ENCODE peak calls at places on chromosomes 11 and 22, in five cellular contexts. One of them, this sample, is unnamed.

GRCh38 chr11:46117842-46118241 is 3.4 kb downstream of the PHF21A start:
- DNase-seq in testis: no peak
- DNase-seq in breast epithelium: no peak
- DNase-seq in heart left ventricle: no peak
- DNase-seq in ovary: no peak
- DNase-seq in this sample: no peak

GRCh38 chr11:113618360-113618759 is 87.7 kb downstream of the TMPRSS5 start:
- DNase-seq in testis: no peak
- DNase-seq in breast epithelium: no peak
- DNase-seq in heart left ventricle: no peak
- DNase-seq in ovary: no peak
- DNase-seq in this sample: no peak

GRCh38 chr11:133134561-133135173 is 397.6 kb downstream of the OPCML start:
- DNase-seq in testis: peak
- DNase-seq in breast epithelium: no peak
- DNase-seq in heart left ventricle: peak
- DNase-seq in ovary: no peak
- DNase-seq in this sample: peak

GRCh38 chr11:76658651-76659650 is 11.6 kb downstream of the LRRC32 start:
- DNase-seq in testis: no peak
- DNase-seq in breast epithelium: peak
- DNase-seq in heart left ventricle: no peak
- DNase-seq in ovary: no peak
- DNase-seq in this sample: no peak

GRCh38 chr22:46090631-46091201 is 59.6 kb upstream of the PPARA start:
- DNase-seq in testis: no peak
- DNase-seq in breast epithelium: no peak
- DNase-seq in heart left ventricle: no peak
- DNase-seq in ovary: no peak
- DNase-seq in this sample: no peak

GRCh38 chr11:13837286-13837685 is 125.2 kb upstream of the SPON1 start:
- DNase-seq in testis: no peak
- DNase-seq in breast epithelium: no peak
- DNase-seq in heart left ventricle: no peak
- DNase-seq in ovary: no peak
- DNase-seq in this sample: no peak

GRCh38 chr11:59263225-59263894 is 50.6 kb upstream of the MPEG1 start:
- DNase-seq in testis: peak
- DNase-seq in breast epithelium: no peak
- DNase-seq in heart left ventricle: no peak
- DNase-seq in ovary: no peak
- DNase-seq in this sample: no peak

GRCh38 chr11:59172345-59173079 is 580 bp downstream of the DTX4 start:
- DNase-seq in testis: peak
- DNase-seq in breast epithelium: no peak
- DNase-seq in heart left ventricle: no peak
- DNase-seq in ovary: no peak
- DNase-seq in this sample: no peak

GRCh38 chr11:110289472-110289871 is 6.9 kb downstream of the RDX start:
- DNase-seq in testis: no peak
- DNase-seq in breast epithelium: no peak
- DNase-seq in heart left ventricle: no peak
- DNase-seq in ovary: no peak
- DNase-seq in this sample: no peak

DNA sequence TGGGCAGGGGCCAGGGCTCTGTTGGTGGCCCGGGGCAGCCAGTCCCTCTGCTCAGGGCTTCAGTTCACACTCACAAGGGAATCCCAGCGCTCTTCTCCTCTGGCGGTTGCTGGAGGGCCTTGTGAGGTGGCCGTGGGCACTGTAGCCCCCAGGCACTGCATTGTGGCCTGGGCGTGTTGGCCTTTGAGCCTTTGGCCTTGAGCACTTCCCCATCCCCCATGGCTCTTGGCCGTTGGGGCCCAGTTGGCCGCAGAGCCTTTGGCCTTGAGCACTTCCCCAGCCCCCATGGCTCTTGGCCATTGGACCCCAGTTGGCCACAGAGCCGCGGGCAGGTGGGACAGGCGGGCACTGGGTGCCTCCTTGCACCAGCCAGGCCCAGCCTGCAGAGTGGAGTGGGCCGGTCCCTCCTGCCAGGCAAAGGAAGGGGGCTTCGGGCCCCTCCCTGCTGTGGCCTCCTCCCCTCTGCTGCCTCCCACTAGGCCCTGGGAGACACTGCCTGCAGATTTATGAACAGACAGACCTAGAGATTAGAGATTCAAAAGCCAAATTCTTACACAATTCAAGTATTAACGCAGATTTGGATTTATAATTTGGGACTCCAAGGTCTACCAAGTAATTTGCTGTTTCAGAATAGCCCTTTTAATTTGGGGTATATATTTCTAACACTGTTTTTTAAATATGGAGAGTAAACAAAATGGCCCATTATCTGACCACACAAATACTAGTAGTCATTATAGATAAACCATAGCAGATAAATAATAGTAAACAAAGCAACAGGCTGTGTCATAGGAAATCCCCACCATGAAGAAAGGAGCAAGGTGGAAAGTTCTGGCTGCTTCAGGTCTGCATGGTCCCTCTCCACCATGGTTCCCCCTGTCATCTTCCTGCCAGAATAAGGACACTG is 18.2 kb upstream of the TXNRD2 start:
- DNase-seq in testis: no peak
- DNase-seq in breast epithelium: no peak
- DNase-seq in heart left ventricle: no peak
- DNase-seq in ovary: peak
- DNase-seq in this sample: no peak
- TF ChIP-seq POLR2A in testis: no peak
- TF ChIP-seq POLR2A in breast epithelium: no peak
- TF ChIP-seq POLR2A in heart left ventricle: no peak
- TF ChIP-seq POLR2A in ovary: no peak
- TF ChIP-seq POLR2A in this sample: no peak

GRCh38 chr11:81967242-81967641 is 766.4 kb downstream of the FAM181B start:
- DNase-seq in testis: no peak
- DNase-seq in breast epithelium: no peak
- DNase-seq in heart left ventricle: no peak
- DNase-seq in ovary: no peak
- DNase-seq in this sample: no peak
- TF ChIP-seq CTCF in testis: no peak
- TF ChIP-seq CTCF in breast epithelium: no peak
- TF ChIP-seq CTCF in heart left ventricle: no peak
- TF ChIP-seq CTCF in ovary: no peak
- TF ChIP-seq CTCF in this sample: no peak

GRCh38 chr22:17305076-17305475 is 64.2 kb upstream of the CECR2 start:
- DNase-seq in testis: no peak
- DNase-seq in breast epithelium: no peak
- DNase-seq in heart left ventricle: no peak
- DNase-seq in ovary: no peak
- DNase-seq in this sample: peak
- TF ChIP-seq POLR2A in testis: no peak
- TF ChIP-seq POLR2A in breast epithelium: no peak
- TF ChIP-seq POLR2A in heart left ventricle: no peak
- TF ChIP-seq POLR2A in ovary: no peak
- TF ChIP-seq POLR2A in this sample: no peak

GRCh38 chr11:11667056-11667455 is 45.3 kb upstream of the GALNT18 start:
- DNase-seq in testis: no peak
- DNase-seq in breast epithelium: no peak
- DNase-seq in heart left ventricle: no peak
- DNase-seq in ovary: no peak
- DNase-seq in this sample: no peak
- TF ChIP-seq CTCF in testis: no peak
- TF ChIP-seq CTCF in breast epithelium: no peak
- TF ChIP-seq CTCF in heart left ventricle: no peak
- TF ChIP-seq CTCF in ovary: no peak
- TF ChIP-seq CTCF in this sample: no peak

GRCh38 chr11:35852056-35852455 is 91.8 kb upstream of the LDLRAD3 start:
- DNase-seq in testis: no peak
- DNase-seq in breast epithelium: no peak
- DNase-seq in heart left ventricle: peak
- DNase-seq in ovary: no peak
- DNase-seq in this sample: no peak

GRCh38 chr11:35851342-35851741 is 92.5 kb upstream of the LDLRAD3 start:
- DNase-seq in testis: no peak
- DNase-seq in breast epithelium: no peak
- DNase-seq in heart left ventricle: no peak
- DNase-seq in ovary: no peak
- DNase-seq in this sample: no peak

GRCh38 chr11:35846874-35847273 is 97.0 kb upstream of the LDLRAD3 start:
- DNase-seq in testis: no peak
- DNase-seq in breast epithelium: no peak
- DNase-seq in heart left ventricle: no peak
- DNase-seq in ovary: no peak
- DNase-seq in this sample: no peak

GRCh38 chr11:35847473-35847872 is 96.4 kb upstream of the LDLRAD3 start:
- DNase-seq in testis: no peak
- DNase-seq in breast epithelium: no peak
- DNase-seq in heart left ventricle: no peak
- DNase-seq in ovary: no peak
- DNase-seq in this sample: no peak

GRCh38 chr11:35850191-35850590 is 93.7 kb upstream of the LDLRAD3 start:
- DNase-seq in testis: no peak
- DNase-seq in breast epithelium: no peak
- DNase-seq in heart left ventricle: no peak
- DNase-seq in ovary: no peak
- DNase-seq in this sample: no peak
- TF ChIP-seq POLR2A in testis: no peak
- TF ChIP-seq POLR2A in breast epithelium: no peak
- TF ChIP-seq POLR2A in heart left ventricle: no peak
- TF ChIP-seq POLR2A in ovary: no peak
- TF ChIP-seq POLR2A in this sample: no peak

DNA sequence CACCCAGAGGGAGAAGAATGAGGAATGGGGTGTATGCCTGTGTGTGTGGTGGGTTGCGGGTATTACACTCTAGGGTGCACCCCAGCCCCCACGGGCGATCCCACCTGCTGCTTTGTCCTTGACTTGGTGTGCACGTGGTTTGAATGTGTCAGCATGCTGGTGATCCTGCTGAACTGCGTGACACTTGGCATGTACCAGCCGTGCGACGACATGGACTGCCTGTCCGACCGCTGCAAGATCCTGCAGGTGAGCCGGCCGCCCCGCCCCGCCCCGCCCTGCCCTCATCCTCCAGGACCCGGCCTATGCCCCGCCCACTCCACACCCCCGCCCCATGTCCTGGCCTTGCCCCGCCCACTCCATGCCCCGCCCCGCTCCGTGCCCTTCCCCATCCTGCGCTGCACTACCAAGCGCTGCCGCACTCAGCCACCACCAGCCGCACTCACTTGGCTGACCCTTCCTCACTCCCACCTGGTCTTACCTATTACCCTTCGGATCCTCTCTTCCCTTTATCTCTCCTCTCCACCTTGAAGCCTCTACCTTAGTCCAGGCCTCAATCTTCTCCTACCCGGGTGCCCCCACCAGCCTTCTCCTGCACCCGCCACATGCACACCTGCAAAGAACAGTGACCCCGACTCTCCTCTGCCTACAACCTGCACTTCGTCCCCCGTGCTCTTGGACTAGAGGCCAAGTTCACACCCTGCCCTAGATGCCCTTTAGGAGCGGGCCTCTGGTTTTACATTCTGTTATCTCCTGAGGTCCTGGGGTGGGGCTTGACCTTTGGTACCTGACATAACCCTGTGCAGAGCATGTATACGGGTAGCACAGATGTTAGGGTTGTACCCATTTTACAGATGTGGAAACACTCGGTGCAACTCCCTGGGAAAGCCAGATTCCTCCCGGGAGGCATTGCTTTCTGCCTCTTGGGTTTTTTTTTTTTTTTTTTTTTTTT is 27.7 kb downstream of the CACNA1I start:
- DNase-seq in testis: peak
- DNase-seq in breast epithelium: peak
- DNase-seq in heart left ventricle: no peak
- DNase-seq in ovary: no peak
- DNase-seq in this sample: peak
- TF ChIP-seq CTCF in testis: no peak
- TF ChIP-seq CTCF in breast epithelium: no peak
- TF ChIP-seq CTCF in heart left ventricle: no peak
- TF ChIP-seq CTCF in ovary: no peak
- TF ChIP-seq CTCF in this sample: no peak

GRCh38 chr11:67303132-67303988 is at the start of gene SSH3:
- DNase-seq in testis: peak
- DNase-seq in breast epithelium: peak
- DNase-seq in heart left ventricle: peak
- DNase-seq in ovary: peak
- DNase-seq in this sample: peak
- TF ChIP-seq POLR2A in testis: no peak
- TF ChIP-seq POLR2A in breast epithelium: peak
- TF ChIP-seq POLR2A in heart left ventricle: peak
- TF ChIP-seq POLR2A in ovary: peak
- TF ChIP-seq POLR2A in this sample: no peak

GRCh38 chr11:69950120-69950519 is 128.0 kb upstream of the ANO1 start:
- DNase-seq in testis: peak
- DNase-seq in breast epithelium: no peak
- DNase-seq in heart left ventricle: no peak
- DNase-seq in ovary: no peak
- DNase-seq in this sample: no peak
- TF ChIP-seq CTCF in testis: no peak
- TF ChIP-seq CTCF in breast epithelium: peak
- TF ChIP-seq CTCF in heart left ventricle: peak
- TF ChIP-seq CTCF in ovary: no peak
- TF ChIP-seq CTCF in this sample: no peak

DNA sequence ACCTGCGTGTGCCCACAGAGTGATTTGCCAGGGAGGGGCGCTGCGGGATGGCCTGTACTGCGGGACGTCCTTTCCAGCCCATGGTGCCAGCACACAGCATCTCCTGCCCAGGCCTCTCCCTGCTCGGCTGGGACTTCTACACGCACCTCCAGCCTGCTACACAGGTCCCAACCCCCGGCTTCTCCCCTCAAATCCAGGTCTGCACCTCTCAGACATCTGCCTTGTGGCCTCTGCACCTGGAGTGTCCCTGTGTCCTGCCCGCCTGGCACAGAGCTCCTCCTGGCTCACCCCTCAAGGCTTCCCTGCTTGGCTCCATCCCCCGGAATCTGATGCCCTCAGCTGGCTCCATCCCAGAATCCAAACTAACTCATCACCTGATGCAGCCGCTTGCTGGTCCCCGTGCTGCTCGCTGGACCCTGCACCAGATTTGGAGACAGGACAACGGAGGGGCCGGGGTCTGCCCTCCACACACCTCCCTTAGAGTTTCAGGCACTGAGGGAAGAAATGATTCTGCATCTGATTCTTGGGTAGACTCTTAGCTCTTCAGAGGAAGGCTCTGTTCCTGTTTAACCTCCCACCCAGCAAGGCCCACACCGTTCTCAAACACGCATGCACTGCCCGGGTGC is 4.1 kb upstream of the LSP1 start:
- DNase-seq in testis: no peak
- DNase-seq in breast epithelium: no peak
- DNase-seq in heart left ventricle: no peak
- DNase-seq in ovary: no peak
- DNase-seq in this sample: no peak
- TF ChIP-seq POLR2A in testis: no peak
- TF ChIP-seq POLR2A in breast epithelium: no peak
- TF ChIP-seq POLR2A in heart left ventricle: no peak
- TF ChIP-seq POLR2A in ovary: no peak
- TF ChIP-seq POLR2A in this sample: no peak

DNA sequence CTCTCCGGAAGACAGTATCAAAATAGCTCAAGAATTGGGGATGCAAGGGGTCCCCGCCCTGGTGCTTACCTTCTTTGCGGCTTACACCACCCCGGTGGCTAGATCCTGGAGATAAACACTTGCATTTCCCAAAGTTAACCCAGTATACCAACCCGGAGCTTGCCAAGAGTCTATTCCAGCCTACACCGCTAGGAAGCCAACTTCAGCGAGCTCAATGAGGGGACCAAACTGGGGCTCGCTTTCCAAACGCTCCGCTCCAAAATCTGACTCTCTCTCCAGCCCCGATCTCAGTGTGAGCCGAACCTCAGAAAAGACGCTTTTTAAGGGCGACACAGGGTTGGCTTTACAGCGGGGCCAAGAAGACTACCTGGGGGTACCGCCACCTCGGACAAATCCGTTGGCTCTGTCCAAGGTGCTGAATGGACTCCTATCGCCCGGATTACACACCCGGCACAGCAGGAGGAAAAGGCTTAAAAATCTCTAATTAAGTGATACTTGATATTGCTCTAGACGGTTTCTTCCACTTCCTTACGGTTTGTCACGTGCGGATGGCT is 20.1 kb upstream of the BDNF start:
- DNase-seq in testis: peak
- DNase-seq in breast epithelium: no peak
- DNase-seq in heart left ventricle: no peak
- DNase-seq in ovary: no peak
- DNase-seq in this sample: no peak
- TF ChIP-seq CTCF in testis: no peak
- TF ChIP-seq CTCF in breast epithelium: no peak
- TF ChIP-seq CTCF in heart left ventricle: no peak
- TF ChIP-seq CTCF in ovary: no peak
- TF ChIP-seq CTCF in this sample: no peak